ENCODE peak calls at places on chromosomes 3 and 15, in four cellular contexts. I is activated T-cell treated with anti-CD3 and anti-CD28 coated beads, Interleukin-2, amount 50 U/mL, for 72 hours; P is right atrium auricular region; X is amniotic stem cell. K is an unnamed sample.

GRCh38 chr3:197912770-197913476 is 37.1 kb upstream of the RPL35A start:
- DNase-seq in P (no peak), I (peak; percentile 12), X (peak; percentile 16), K (no peak)

GRCh38 chr3:44958406-44958805 is 17.6 kb downstream of the ZDHHC3 start:
- DNase-seq in X (no peak), P (no peak), I (no peak), K (no peak)

GRCh38 chr3:152356870-152357276 is 88.1 kb downstream of the MBNL1 start:
- DNase-seq in P (no peak), X (no peak), I (peak; percentile 64), K (no peak)

GRCh38 chr15:69225355-69226027 is 65.1 kb downstream of the GLCE start:
- DNase-seq in I (no peak), P (no peak), X (peak; percentile 19), K (no peak)

GRCh38 chr15:51718745-51719144 is 18.7 kb downstream of the LYSMD2 start:
- DNase-seq in X (no peak), I (no peak), P (no peak), K (no peak)

GRCh38 chr3:188978772-188979171 is 193.0 kb upstream of the TPRG1 start:
- DNase-seq in P (no peak), I (no peak), X (no peak), K (no peak)

GRCh38 chr3:180983136-180983535 is 6.4 kb downstream of the DNAJC19 start:
- DNase-seq in X (no peak), I (no peak), P (no peak), K (no peak)

GRCh38 chr15:59553879-59554735 is 57.5 kb upstream of the GCNT3 start:
- DNase-seq in X (no peak), P (no peak), I (no peak), K (no peak)

GRCh38 chr15:97909291-97909891 is 51.1 kb upstream of the ARRDC4 start:
- DNase-seq in I (peak; percentile 56), P (peak; percentile 78), X (peak; percentile 5), K (no peak)

GRCh38 chr15:69060744-69061143 is 46.2 kb downstream of the NOX5 start:
- DNase-seq in X (no peak), P (no peak), I (peak; percentile 10), K (no peak)

GRCh38 chr15:86661580-86661979 is 581.9 kb downstream of the AGBL1 start:
- DNase-seq in P (no peak), I (no peak), X (no peak), K (no peak)

GRCh38 chr15:27087651-27088583 is 116.9 kb downstream of the GABRG3 start:
- DNase-seq in P (no peak), I (no peak), X (no peak), K (no peak)

GRCh38 chr15:33934896-33935295 is 33.4 kb upstream of the CHRM5 start:
- DNase-seq in I (no peak), X (no peak), P (no peak), K (no peak)

GRCh38 chr15:63599401-63600000 is 2.3 kb downstream of the FBXL22 start:
- DNase-seq in P (no peak), I (peak; percentile 42), X (no peak), K (no peak)

GRCh38 chr3:11603628-11604027 is 40.1 kb downstream of the VGLL4 start:
- DNase-seq in X (peak; percentile 52), I (no peak), P (peak; percentile 90), K (no peak)

GRCh38 chr15:55031732-55032131 is 165.0 kb downstream of the RSL24D1 start:
- DNase-seq in P (no peak), X (no peak), I (no peak), K (no peak)

GRCh38 chr15:58551764-58552504 is 120.1 kb downstream of the LIPC start:
- DNase-seq in X (peak; percentile 36), I (no peak), P (peak; percentile 62), K (no peak)

GRCh38 chr3:49716691-49717538 is 2.6 kb downstream of the AMIGO3 start:
- DNase-seq in P (no peak), I (no peak), X (no peak), K (no peak)

GRCh38 chr3:138441742-138442141 is 7.3 kb downstream of the ESYT3 start:
- DNase-seq in P (no peak), I (no peak), X (no peak), K (no peak)

GRCh38 chr3:63228677-63229076 is 49.4 kb upstream of the SYNPR start:
- DNase-seq in X (peak; percentile 3), P (no peak), I (peak; percentile 7), K (no peak)

GRCh38 chr3:66808891-66809578 is 189.1 kb upstream of the KBTBD8 start:
- DNase-seq in I (no peak), X (no peak), P (no peak), K (no peak)

GRCh38 chr15:57726411-57726810 is 19.9 kb downstream of the POLR2M start:
- DNase-seq in I (no peak), X (no peak), P (no peak), K (no peak)

GRCh38 chr3:169146112-169146665 is 517.3 kb downstream of the MECOM start:
- DNase-seq in I (peak; percentile 7), X (no peak), P (peak; percentile 86), K (no peak)

GRCh38 chr3:111917300-111917699 is 58.2 kb downstream of the PHLDB2 start:
- DNase-seq in I (no peak), X (no peak), P (no peak), K (no peak)

GRCh38 chr3:7439101-7439500 is 578.2 kb downstream of the GRM7 start:
- DNase-seq in X (no peak), I (no peak), P (no peak), K (no peak)

GRCh38 chr3:157147099-157147803 is 12.7 kb downstream of the CCNL1 start:
- DNase-seq in P (no peak), X (no peak), I (no peak), K (no peak)

GRCh38 chr3:124848300-124848699 is 38.9 kb downstream of the ITGB5 start:
- DNase-seq in I (no peak), P (no peak), X (no peak), K (no peak)